ENCODE peak calls at places on chromosomes 6 and 20, in five cellular contexts. O is Right ventricle myocardium inferior, T is pancreas, Z is D341Med, I is T-helper 22 cell. E is an unnamed sample.

GRCh38 chr6:43916924-43917877 is 147.2 kb downstream of the VEGFA start:
- DNase-seq in O (no peak), T (peak), Z (no peak), I (no peak), E (peak)

GRCh38 chr20:44075191-44075949 is 111.6 kb downstream of the JPH2 start:
- DNase-seq in O (no peak), T (no peak), Z (no peak), I (no peak), E (no peak)

GRCh38 chr6:20409427-20409971 is 7.8 kb downstream of the E2F3 start:
- DNase-seq in O (no peak), T (no peak), Z (no peak), I (no peak), E (no peak)

GRCh38 chr6:33779895-33780294 is 9.0 kb downstream of the LEMD2 start:
- DNase-seq in O (peak), T (no peak), Z (no peak), I (no peak), E (no peak)

GRCh38 chr20:17896771-17897369 is 71.7 kb downstream of the SNX5 start:
- DNase-seq in O (no peak), T (no peak), Z (no peak), I (no peak), E (no peak)

GRCh38 chr20:31934968-31935764 is 16.7 kb downstream of the PDRG1 start:
- DNase-seq in O (no peak), T (no peak), Z (peak), I (no peak), E (no peak)

GRCh38 chr20:35954907-35955251 is 577 bp upstream of the SCAND1 start:
- DNase-seq in O (peak), T (no peak), Z (peak), I (peak), E (no peak)

GRCh38 chr6:120198033-120198432 is 848.5 kb upstream of the MAN1A1 start:
- DNase-seq in O (no peak), T (no peak), Z (peak), I (no peak), E (peak)

GRCh38 chr20:54619181-54619580 is 143.8 kb downstream of the DOK5 start:
- DNase-seq in O (no peak), T (no peak), Z (no peak), I (no peak), E (no peak)

GRCh38 chr6:106520711-106521367 is 108.5 kb downstream of the RTN4IP1 start:
- DNase-seq in O (peak), T (no peak), Z (no peak), I (peak), E (no peak)

GRCh38 chr20:17664025-17664638 is 17.9 kb downstream of the RRBP1 start:
- DNase-seq in O (no peak), T (no peak), Z (no peak), I (no peak), E (no peak)

GRCh38 chr6:118387921-118388701 is 160.0 kb upstream of the PLN start:
- DNase-seq in O (no peak), T (no peak), Z (no peak), I (no peak), E (no peak)

GRCh38 chr6:85551264-85551663 is 42.4 kb downstream of the SNX14 start:
- DNase-seq in O (no peak), T (no peak), Z (no peak), I (no peak), E (peak)

GRCh38 chr6:118558811-118559217 is 10.7 kb downstream of the PLN start:
- DNase-seq in O (no peak), T (no peak), Z (no peak), I (peak), E (no peak)

GRCh38 chr20:61731363-61732181 is 334.1 kb downstream of the TAF4 start:
- DNase-seq in O (peak), T (no peak), Z (no peak), I (no peak), E (no peak)

GRCh38 chr6:160177220-160177619 is 55.6 kb downstream of the SLC22A1 start:
- DNase-seq in O (no peak), T (no peak), Z (no peak), I (no peak), E (no peak)

GRCh38 chr6:116847234-116847633 is 18.4 kb upstream of the GPRC6A start:
- DNase-seq in O (no peak), T (no peak), Z (peak), I (no peak), E (no peak)

GRCh38 chr6:104537185-104537584 is 322.5 kb downstream of the HACE1 start:
- DNase-seq in O (no peak), T (no peak), Z (no peak), I (no peak), E (no peak)

GRCh38 chr6:25921525-25922203 is 8.8 kb downstream of the SLC17A2 start:
- DNase-seq in O (no peak), T (no peak), Z (no peak), I (no peak), E (no peak)

GRCh38 chr6:36204068-36204753 is 7.7 kb downstream of the BRPF3 start:
- DNase-seq in O (no peak), T (no peak), Z (no peak), I (peak), E (no peak)

GRCh38 chr6:15791401-15792137 is 128.7 kb upstream of the DTNBP1 start:
- DNase-seq in O (no peak), T (peak), Z (peak), I (no peak), E (no peak)

GRCh38 chr6:56944651-56945050 is 10.3 kb upstream of the BEND6 start:
- DNase-seq in O (no peak), T (no peak), Z (no peak), I (no peak), E (no peak)

GRCh38 chr6:138404666-138405337 is 779 bp downstream of the HEBP2 start:
- DNase-seq in O (no peak), T (peak), Z (peak), I (no peak), E (no peak)

GRCh38 chr6:41036188-41036587 is 2.8 kb downstream of the UNC5CL start:
- DNase-seq in O (no peak), T (no peak), Z (no peak), I (no peak), E (no peak)

GRCh38 chr20:58945967-58946631 is 35.0 kb upstream of the NELFCD start:
- DNase-seq in O (no peak), T (no peak), Z (no peak), I (no peak), E (no peak)

GRCh38 chr6:16921399-16922110 is 160.3 kb upstream of the ATXN1 start:
- DNase-seq in O (no peak), T (no peak), Z (no peak), I (no peak), E (no peak)

GRCh38 chr6:110334425-110335158 is 23.6 kb downstream of the METTL24 start:
- DNase-seq in O (no peak), T (no peak), Z (no peak), I (no peak), E (no peak)

GRCh38 chr6:134375199-134375598 is 57.3 kb upstream of the SGK1 start:
- DNase-seq in O (no peak), T (no peak), Z (no peak), I (no peak), E (no peak)

GRCh38 chr6:15247750-15248450 is 2.0 kb downstream of the JARID2 start:
- DNase-seq in O (peak), T (peak), Z (peak), I (no peak), E (peak)

GRCh38 chr6:83008631-83009030 is 57.0 kb downstream of the UBE3D start:
- DNase-seq in O (no peak), T (no peak), Z (no peak), I (no peak), E (no peak)

E was measured in BE2C.